ENCODE peak calls at places on chromosomes 12 and 14, in four cellular contexts. One of them, this sample, is unnamed.
A peak's percentile ranks its signal among the peaks of the same experiment; 100 is the strongest.

GRCh38 chr14:68460541-68460940 is 332.3 kb downstream of the ZFP36L1 start:
- DNase-seq in AG20443: no peak
- DNase-seq in effector CD4-positive, alpha-beta T cell: no peak
- DNase-seq in small intestine: no peak
- DNase-seq in this sample: no peak

GRCh38 chr14:50001146-50001998 is 108.5 kb downstream of the ARF6 start:
- DNase-seq in effector CD4-positive, alpha-beta T cell: peak; percentile 60
- DNase-seq in small intestine: peak; percentile 97
- DNase-seq in AG20443: peak; percentile 83
- DNase-seq in this sample: peak; percentile 53

GRCh38 chr12:3280967-3281366 is 203.8 kb downstream of the TSPAN9 start:
- DNase-seq in small intestine: no peak
- DNase-seq in effector CD4-positive, alpha-beta T cell: no peak
- DNase-seq in AG20443: no peak
- DNase-seq in this sample: no peak

GRCh38 chr14:73943083-73943482 is 6.8 kb downstream of the FAM161B start:
- DNase-seq in effector CD4-positive, alpha-beta T cell: no peak
- DNase-seq in small intestine: peak; percentile 57
- DNase-seq in AG20443: peak; percentile 85
- DNase-seq in this sample: no peak

GRCh38 chr14:70754989-70755388 is 54.3 kb downstream of the MAP3K9 start:
- DNase-seq in small intestine: no peak
- DNase-seq in effector CD4-positive, alpha-beta T cell: no peak
- DNase-seq in AG20443: no peak
- DNase-seq in this sample: no peak

GRCh38 chr14:33486499-33486898 is 464.4 kb downstream of the EGLN3 start:
- DNase-seq in AG20443: no peak
- DNase-seq in effector CD4-positive, alpha-beta T cell: no peak
- DNase-seq in small intestine: no peak
- DNase-seq in this sample: no peak

GRCh38 chr12:2691340-2692111 is 103.2 kb upstream of the FKBP4 start:
- DNase-seq in AG20443: no peak
- DNase-seq in small intestine: peak; percentile 40
- DNase-seq in effector CD4-positive, alpha-beta T cell: peak; percentile 25
- DNase-seq in this sample: peak; percentile 21

GRCh38 chr14:53493310-53493709 is 340.2 kb upstream of the DDHD1 start:
- DNase-seq in AG20443: no peak
- DNase-seq in small intestine: no peak
- DNase-seq in effector CD4-positive, alpha-beta T cell: no peak
- DNase-seq in this sample: no peak

GRCh38 chr12:122845041-122845864 is 10.0 kb downstream of the HIP1R start:
- DNase-seq in AG20443: no peak
- DNase-seq in effector CD4-positive, alpha-beta T cell: no peak
- DNase-seq in small intestine: no peak
- DNase-seq in this sample: no peak

GRCh38 chr14:37559386-37559785 is 35.7 kb downstream of the FOXA1 start:
- DNase-seq in effector CD4-positive, alpha-beta T cell: no peak
- DNase-seq in AG20443: peak; percentile 21
- DNase-seq in small intestine: no peak
- DNase-seq in this sample: no peak

GRCh38 chr12:8907513-8907912 is 6.8 kb upstream of the PHC1 start:
- DNase-seq in small intestine: no peak
- DNase-seq in AG20443: no peak
- DNase-seq in effector CD4-positive, alpha-beta T cell: no peak
- DNase-seq in this sample: no peak

GRCh38 chr12:130700492-130701401 is 15.4 kb downstream of the RIMBP2 start:
- DNase-seq in effector CD4-positive, alpha-beta T cell: no peak
- DNase-seq in small intestine: no peak
- DNase-seq in AG20443: no peak
- DNase-seq in this sample: no peak

GRCh38 chr14:43872222-43872621 is 634.9 kb downstream of the FSCB start:
- DNase-seq in small intestine: no peak
- DNase-seq in AG20443: no peak
- DNase-seq in effector CD4-positive, alpha-beta T cell: no peak
- DNase-seq in this sample: no peak

GRCh38 chr12:114935658-114936057 is 251.7 kb upstream of the TBX3 start:
- DNase-seq in small intestine: peak; percentile 43
- DNase-seq in AG20443: no peak
- DNase-seq in effector CD4-positive, alpha-beta T cell: no peak
- DNase-seq in this sample: no peak

GRCh38 chr12:47021298-47021697 is 58.1 kb upstream of the PCED1B start:
- DNase-seq in AG20443: peak; percentile 50
- DNase-seq in effector CD4-positive, alpha-beta T cell: peak; percentile 10
- DNase-seq in small intestine: peak; percentile 50
- DNase-seq in this sample: no peak

GRCh38 chr12:89863332-89863938 is 154.8 kb upstream of the ATP2B1 start:
- DNase-seq in effector CD4-positive, alpha-beta T cell: peak; percentile 55
- DNase-seq in AG20443: no peak
- DNase-seq in small intestine: no peak
- DNase-seq in this sample: peak; percentile 48

GRCh38 chr14:105855893-105856675 is 329.7 kb downstream of the TMEM121 start:
- DNase-seq in AG20443: no peak
- DNase-seq in small intestine: peak; percentile 45
- DNase-seq in effector CD4-positive, alpha-beta T cell: no peak
- DNase-seq in this sample: no peak

GRCh38 chr12:101209319-101210302 is at the start of gene SLC5A8:
- DNase-seq in AG20443: peak; percentile 14
- DNase-seq in effector CD4-positive, alpha-beta T cell: no peak
- DNase-seq in small intestine: no peak
- DNase-seq in this sample: no peak

This sample was measured in T-helper 9 cell.